ENCODE peak calls at places on chromosomes 2 and 18, in four cellular contexts. T, Y, G and U are unnamed samples.
A peak's percentile ranks its signal among the peaks of the same experiment; 100 is the strongest.

GRCh38 chr2:96819101-96819875 is 3.2 kb downstream of the CNNM3 start:
- DNase-seq in Y (peak; percentile 91), T (no peak), G (peak; percentile 68), U (no peak)

GRCh38 chr2:188524519-188525113 is 232.9 kb downstream of the GULP1 start:
- DNase-seq in G (no peak), T (no peak), Y (no peak), U (peak; percentile 46)

GRCh38 chr2:5696351-5696740 is 4.2 kb downstream of the SOX11 start:
- DNase-seq in G (no peak), T (peak; percentile 71), Y (peak; percentile 72), U (no peak)

GRCh38 chr2:61911510-61911909 is 6.0 kb downstream of the COMMD1 start:
- DNase-seq in T (no peak), Y (no peak), G (peak; percentile 58), U (no peak)

GRCh38 chr2:49271060-49271665 is 116.8 kb upstream of the FSHR start:
- DNase-seq in T (no peak), Y (no peak), G (no peak), U (no peak)

GRCh38 chr2:30310955-30311354 is 79.6 kb downstream of the LBH start:
- DNase-seq in Y (no peak), T (no peak), G (no peak), U (peak; percentile 49)

GRCh38 chr18:58593930-58594329 is 35.0 kb downstream of the ALPK2 start:
- DNase-seq in T (no peak), Y (no peak), G (peak; percentile 5), U (no peak)

GRCh38 chr2:208240641-208241209 is 14.1 kb downstream of the IDH1 start:
- DNase-seq in G (no peak), Y (no peak), T (no peak), U (no peak)

GRCh38 chr2:124018894-124019293 is 6.2 kb upstream of the CNTNAP5 start:
- DNase-seq in T (no peak), Y (no peak), G (no peak), U (no peak)

GRCh38 chr2:112812318-112813042 is 24.1 kb downstream of the IL1B start:
- DNase-seq in Y (no peak), G (no peak), T (no peak), U (no peak)

GRCh38 chr2:6139142-6139541 is 447.0 kb downstream of the SOX11 start:
- DNase-seq in G (no peak), Y (no peak), T (no peak), U (no peak)

GRCh38 chr2:203626952-203627681 is 79.3 kb upstream of the CD28 start:
- DNase-seq in G (no peak), T (no peak), Y (no peak), U (no peak)

GRCh38 chr2:120857931-120858330 is 122.3 kb downstream of the GLI2 start:
- DNase-seq in Y (no peak), T (peak; percentile 37), G (no peak), U (no peak)

GRCh38 chr18:76765649-76766048 is 56.7 kb upstream of the ZNF236 start:
- DNase-seq in T (no peak), G (no peak), Y (no peak), U (no peak)

GRCh38 chr2:123164216-123164615 is 860.9 kb upstream of the CNTNAP5 start:
- DNase-seq in Y (no peak), T (no peak), G (no peak), U (no peak)

GRCh38 chr2:55620123-55620779 is 2.8 kb upstream of the PPP4R3B start:
- DNase-seq in T (no peak), G (peak; percentile 68), Y (no peak), U (no peak)

GRCh38 chr2:55617160-55618024 is at the start of gene PPP4R3B:
- DNase-seq in Y (peak; percentile 99), G (peak; percentile 100), T (peak; percentile 100), U (peak; percentile 99)

GRCh38 chr2:55618025-55618648 is 715 bp upstream of the PPP4R3B start:
- DNase-seq in Y (no peak), T (no peak), G (no peak), U (no peak)

GRCh38 chr2:55618649-55619055 is 1.2 kb upstream of the PPP4R3B start:
- DNase-seq in Y (peak; percentile 64), T (peak; percentile 77), G (peak; percentile 79), U (peak; percentile 65)

GRCh38 chr2:55621802-55622201 is 4.4 kb upstream of the PPP4R3B start:
- DNase-seq in T (no peak), G (no peak), Y (peak; percentile 62), U (no peak)
- H3K36me3 ChIP-seq in T (peaks cover 20% of the 10 kb centered on the region), G (no peaks in the 10 kb centered on the region), Y (no peaks in the 10 kb centered on the region), U (no peaks in the 10 kb centered on the region)

DNA sequence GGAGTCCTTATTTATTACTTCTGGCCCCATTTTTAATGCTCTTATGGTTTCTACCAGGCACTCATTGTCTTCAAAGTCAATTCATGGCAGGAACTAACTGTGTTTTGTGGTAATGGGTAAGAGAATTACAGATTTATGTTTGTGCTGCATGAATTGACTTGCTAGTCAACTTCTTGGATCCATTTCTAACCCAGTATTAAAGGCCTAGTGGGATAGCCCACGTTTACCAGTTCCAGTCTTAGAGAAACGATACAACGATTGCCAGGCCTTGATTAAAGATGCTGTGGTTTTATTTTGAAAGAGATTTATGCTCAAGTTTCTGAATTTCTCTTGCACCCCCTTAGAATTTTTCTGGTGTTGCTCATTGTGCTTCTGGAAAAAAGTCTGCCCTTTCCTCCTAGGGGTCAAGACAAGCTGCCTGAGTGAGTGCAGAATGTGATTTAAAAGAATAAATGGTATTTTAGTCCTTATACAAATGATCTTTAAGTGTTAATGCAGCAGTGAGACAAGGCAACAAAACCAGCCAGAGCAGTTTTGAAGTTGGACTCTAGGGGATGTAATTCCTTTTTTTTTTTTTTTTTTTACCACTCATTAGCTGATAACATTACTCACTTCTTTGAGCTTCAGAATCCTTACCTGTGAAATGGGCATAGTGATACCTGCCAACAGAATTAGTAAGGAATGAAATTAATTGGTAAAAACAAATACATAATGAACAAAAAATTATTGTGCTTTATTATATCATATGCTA is 101.5 kb downstream of the ARHGAP15 start:
- DNase-seq in G (no peak), Y (no peak), T (no peak), U (no peak)
- TF ChIP-seq CTCF in G (peak; percentile 57), Y (no peak), T (no peak), U (no peak)

GRCh38 chr2:55103039-55103438 is 52.8 kb upstream of the RTN4 start:
- DNase-seq in T (no peak), G (no peak), Y (no peak), U (no peak)
- H3K4me1 ChIP-seq in T (peaks cover 51% of the 10 kb centered on the region), G (no peaks in the 10 kb centered on the region), Y (peaks cover 22% of the 10 kb centered on the region), U (peaks cover 11% of the 10 kb centered on the region)

DNA sequence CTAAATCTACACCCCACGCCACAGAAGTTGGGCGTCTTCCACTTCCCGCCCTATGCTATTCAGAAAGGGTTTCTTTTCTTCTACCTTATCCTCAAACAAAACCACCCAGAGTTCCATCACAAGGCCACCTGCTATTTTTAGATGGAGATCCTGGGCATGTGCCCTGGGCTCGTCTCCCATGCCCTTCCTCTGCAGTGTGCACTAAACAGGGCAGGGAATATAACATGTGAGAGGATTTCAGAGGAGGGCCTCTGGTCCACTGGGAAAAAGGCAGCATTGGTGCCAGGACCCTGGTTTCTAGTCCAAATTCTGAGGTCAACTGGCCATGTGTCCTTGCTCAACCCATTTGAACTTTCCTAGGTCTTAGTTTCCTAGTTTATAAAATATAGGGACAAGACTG is 320.0 kb downstream of the NCKAP5 start:
- DNase-seq in G (no peak), Y (no peak), T (no peak), U (no peak)
- H3K36me3 ChIP-seq in G (no peaks in the 10 kb centered on the region), Y (no peaks in the 10 kb centered on the region), T (no peaks in the 10 kb centered on the region), U (no peaks in the 10 kb centered on the region)

DNA sequence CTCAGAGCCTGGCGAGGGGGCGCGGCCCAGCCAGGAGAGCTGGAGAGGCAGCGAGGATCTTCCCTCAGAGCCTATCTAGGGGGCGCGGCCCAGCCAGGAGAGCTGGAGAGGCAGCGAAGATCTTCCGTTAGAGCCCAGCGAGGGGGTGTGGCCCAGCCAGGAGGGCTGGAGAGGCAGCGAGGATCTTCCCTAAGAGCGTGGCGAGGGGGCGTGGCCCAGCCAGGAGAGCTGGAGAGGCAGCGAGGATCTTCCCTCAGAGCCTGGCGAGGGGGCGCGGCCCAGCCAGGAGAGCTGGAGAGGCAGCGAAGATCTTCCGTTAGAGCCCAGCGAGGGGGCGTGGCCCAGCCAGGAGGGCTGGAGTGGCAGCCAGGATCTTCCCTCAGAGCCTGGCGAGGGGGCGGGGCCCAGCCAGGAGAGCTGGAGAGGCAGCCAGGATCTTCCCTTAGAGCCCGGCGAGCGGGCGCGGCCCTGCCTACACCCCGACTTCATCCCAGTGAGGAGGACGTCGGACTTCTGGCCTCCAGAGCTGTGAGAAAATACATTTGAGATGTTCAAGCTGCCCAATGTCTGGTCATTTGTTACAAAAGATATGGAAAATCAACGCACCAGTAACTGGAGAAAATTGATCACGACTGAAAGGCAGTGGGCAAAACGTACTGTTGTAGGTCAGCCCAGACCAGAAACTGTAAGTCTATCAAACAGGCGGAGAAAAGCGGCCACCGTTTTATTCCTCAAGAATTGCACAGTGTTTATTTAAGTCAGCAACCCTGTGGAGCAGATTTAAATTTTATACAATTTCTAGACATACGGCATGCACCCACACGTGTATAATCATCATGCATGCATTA is 63.5 kb upstream of the TMEM18 start:
- DNase-seq in T (peak; percentile 92), G (peak; percentile 100), Y (peak; percentile 91), U (peak; percentile 68)
- TF ChIP-seq CTCF in T (no peak), G (no peak), Y (no peak), U (no peak)

DNA sequence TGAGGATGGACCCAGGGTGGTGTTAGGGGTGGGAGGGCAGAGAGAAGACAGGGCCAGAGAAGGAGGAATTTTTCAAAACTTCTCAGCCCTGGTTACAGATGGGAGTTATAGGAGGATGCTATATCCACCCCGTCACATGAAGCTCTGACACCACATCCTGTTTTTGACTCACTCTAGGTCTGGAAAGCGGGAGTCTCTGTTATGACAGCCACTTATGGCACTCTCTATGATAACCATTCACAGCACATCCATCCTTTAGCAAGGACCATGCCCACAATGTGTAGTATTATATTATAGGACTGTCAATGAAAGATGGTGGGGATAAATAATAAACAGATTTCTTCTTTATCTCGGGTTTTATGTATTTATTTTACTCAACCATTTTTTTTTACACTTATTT is 461.2 kb downstream of the CDH2 start:
- DNase-seq in T (no peak), G (no peak), Y (no peak), U (no peak)
- H3K4me1 ChIP-seq in T (no peaks in the 10 kb centered on the region), G (peaks cover 19% of the 10 kb centered on the region), Y (no peaks in the 10 kb centered on the region), U (no peaks in the 10 kb centered on the region)